ENCODE peak calls at places on chromosomes 16 and 17, in five cellular contexts. One of them, this sample, is unnamed.

GRCh38 chr17:71713846-71714245 is 407.0 kb upstream of the SOX9 start:
- DNase-seq in A549: no peak
- DNase-seq in KBM-7: no peak
- DNase-seq in EL: no peak
- DNase-seq in NCI-H774: no peak
- DNase-seq in this sample: no peak

GRCh38 chr16:22787456-22788189 is 26.3 kb upstream of the HS3ST2 start:
- DNase-seq in EL: peak; percentile 87
- DNase-seq in KBM-7: peak; percentile 81
- DNase-seq in NCI-H774: no peak
- DNase-seq in A549: no peak
- DNase-seq in this sample: peak; percentile 87

GRCh38 chr16:57606847-57607501 is 21.5 kb upstream of the ADGRG1 start:
- DNase-seq in EL: no peak
- DNase-seq in A549: no peak
- DNase-seq in NCI-H774: peak; percentile 43
- DNase-seq in KBM-7: no peak
- DNase-seq in this sample: no peak

GRCh38 chr17:45997624-45998023 is 1.4 kb upstream of the STH start:
- DNase-seq in EL: peak; percentile 48
- DNase-seq in NCI-H774: no peak
- DNase-seq in KBM-7: no peak
- DNase-seq in A549: no peak
- DNase-seq in this sample: peak; percentile 36

GRCh38 chr16:14300631-14301149 is 229.6 kb downstream of the MRTFB start:
- DNase-seq in KBM-7: peak; percentile 79
- DNase-seq in NCI-H774: peak; percentile 50
- DNase-seq in A549: peak; percentile 78
- DNase-seq in EL: peak; percentile 88
- DNase-seq in this sample: peak; percentile 76

GRCh38 chr17:3754458-3755334 is 31.0 kb downstream of the HASPIN start:
- DNase-seq in A549: no peak
- DNase-seq in KBM-7: no peak
- DNase-seq in EL: no peak
- DNase-seq in NCI-H774: peak; percentile 85
- DNase-seq in this sample: peak; percentile 93

GRCh38 chr16:3501783-3502400 is 1.1 kb downstream of the CLUAP1 start:
- DNase-seq in EL: no peak
- DNase-seq in KBM-7: no peak
- DNase-seq in A549: no peak
- DNase-seq in NCI-H774: no peak
- DNase-seq in this sample: no peak

GRCh38 chr16:1976951-1977874 is 4.1 kb downstream of the NOXO1 start:
- DNase-seq in NCI-H774: no peak
- DNase-seq in KBM-7: no peak
- DNase-seq in A549: no peak
- DNase-seq in EL: no peak
- DNase-seq in this sample: no peak

GRCh38 chr17:50111687-50112655 is 16.8 kb downstream of the PDK2 start:
- DNase-seq in A549: no peak
- DNase-seq in KBM-7: no peak
- DNase-seq in NCI-H774: no peak
- DNase-seq in EL: no peak
- DNase-seq in this sample: no peak

GRCh38 chr16:57658130-57658877 is 9.8 kb upstream of the ADGRG3 start:
- DNase-seq in A549: no peak
- DNase-seq in EL: no peak
- DNase-seq in KBM-7: no peak
- DNase-seq in NCI-H774: no peak
- DNase-seq in this sample: no peak

GRCh38 chr16:85081765-85082164 is 30.5 kb downstream of the CIBAR2 start:
- DNase-seq in EL: no peak
- DNase-seq in NCI-H774: no peak
- DNase-seq in KBM-7: no peak
- DNase-seq in A549: no peak
- DNase-seq in this sample: no peak

GRCh38 chr16:86626966-86627365 is 48.6 kb downstream of the FOXL1 start:
- DNase-seq in A549: no peak
- DNase-seq in EL: peak; percentile 27
- DNase-seq in NCI-H774: no peak
- DNase-seq in KBM-7: no peak
- DNase-seq in this sample: peak; percentile 43

GRCh38 chr16:67311607-67312449 is 14.7 kb downstream of the KCTD19 start:
- DNase-seq in A549: peak; percentile 92
- DNase-seq in NCI-H774: no peak
- DNase-seq in EL: peak; percentile 99
- DNase-seq in KBM-7: no peak
- DNase-seq in this sample: peak; percentile 94

GRCh38 chr16:3984111-3985060 is 103.9 kb upstream of the CREBBP start:
- DNase-seq in NCI-H774: no peak
- DNase-seq in EL: no peak
- DNase-seq in KBM-7: no peak
- DNase-seq in A549: no peak
- DNase-seq in this sample: no peak

GRCh38 chr17:50330151-50330753 is 15.7 kb upstream of the XYLT2 start:
- DNase-seq in KBM-7: no peak
- DNase-seq in NCI-H774: no peak
- DNase-seq in EL: no peak
- DNase-seq in A549: no peak
- DNase-seq in this sample: no peak

GRCh38 chr17:42325026-42325425 is 36.7 kb downstream of the STAT5A start:
- DNase-seq in KBM-7: no peak
- DNase-seq in A549: peak; percentile 86
- DNase-seq in EL: peak; percentile 92
- DNase-seq in NCI-H774: no peak
- DNase-seq in this sample: no peak

GRCh38 chr16:28051486-28051885 is 12.0 kb downstream of the GSG1L start:
- DNase-seq in KBM-7: no peak
- DNase-seq in EL: no peak
- DNase-seq in A549: no peak
- DNase-seq in NCI-H774: no peak
- DNase-seq in this sample: no peak

GRCh38 chr16:5176505-5176904 is 78.9 kb upstream of the EEF2KMT start:
- DNase-seq in KBM-7: no peak
- DNase-seq in A549: no peak
- DNase-seq in EL: no peak
- DNase-seq in NCI-H774: no peak
- DNase-seq in this sample: no peak

GRCh38 chr16:85541619-85542547 is 71.2 kb upstream of the GSE1 start:
- DNase-seq in NCI-H774: no peak
- DNase-seq in EL: peak; percentile 23
- DNase-seq in A549: no peak
- DNase-seq in KBM-7: no peak
- DNase-seq in this sample: no peak

GRCh38 chr16:53768167-53768566 is 64.2 kb downstream of the FTO start:
- DNase-seq in EL: no peak
- DNase-seq in NCI-H774: no peak
- DNase-seq in KBM-7: no peak
- DNase-seq in A549: no peak
- DNase-seq in this sample: peak; percentile 48

GRCh38 chr17:29571883-29572681 is 3.6 kb downstream of the TP53I13 start:
- DNase-seq in KBM-7: no peak
- DNase-seq in NCI-H774: no peak
- DNase-seq in A549: no peak
- DNase-seq in EL: no peak
- DNase-seq in this sample: no peak

GRCh38 chr16:56332464-56333079 is 92.8 kb downstream of the AMFR start:
- DNase-seq in EL: peak; percentile 64
- DNase-seq in NCI-H774: no peak
- DNase-seq in KBM-7: no peak
- DNase-seq in A549: peak; percentile 79
- DNase-seq in this sample: peak; percentile 69

GRCh38 chr16:85148959-85149358 is 36.7 kb upstream of the CIBAR2 start:
- DNase-seq in A549: no peak
- DNase-seq in EL: no peak
- DNase-seq in KBM-7: no peak
- DNase-seq in NCI-H774: no peak
- DNase-seq in this sample: peak; percentile 39

GRCh38 chr17:2709173-2709661 is 2.3 kb downstream of the CLUH start:
- DNase-seq in KBM-7: no peak
- DNase-seq in A549: no peak
- DNase-seq in NCI-H774: no peak
- DNase-seq in EL: no peak
- DNase-seq in this sample: peak; percentile 57